ENCODE peak calls at places on chromosomes 16 and 17, in six cellular contexts. L is SK-N-SH, N is cardiac muscle cell, B is endothelial cell, S is GM13977, F is GM10248. Q is an unnamed sample.

GRCh38 chr17:41724476-41725030 is 9.9 kb downstream of the HAP1 start:
- DNase-seq in L (no peak), N (no peak), B (no peak), S (no peak), F (no peak), Q (no peak)

GRCh38 chr17:60036796-60037677 is 41.7 kb downstream of the HEATR6 start:
- DNase-seq in L (peak), N (peak), B (peak), S (peak), F (peak), Q (peak)

GRCh38 chr16:56192971-56193936 is 2.0 kb downstream of the GNAO1 start:
- DNase-seq in L (peak), N (no peak), B (no peak), S (no peak), F (no peak), Q (peak)

GRCh38 chr16:11204513-11205047 is 51.4 kb downstream of the SOCS1 start:
- DNase-seq in L (no peak), N (no peak), B (no peak), S (no peak), F (no peak), Q (no peak)

GRCh38 chr16:13961099-13961811 is 41.3 kb downstream of the ERCC4 start:
- DNase-seq in L (no peak), N (peak), B (no peak), S (no peak), F (no peak), Q (no peak)

GRCh38 chr16:57578521-57579360 is 36.3 kb downstream of the ADGRG5 start:
- DNase-seq in L (no peak), N (no peak), B (no peak), S (no peak), F (no peak), Q (no peak)

GRCh38 chr17:19347323-19348080 is 15.0 kb downstream of the B9D1 start:
- DNase-seq in L (no peak), N (no peak), B (no peak), S (no peak), F (no peak), Q (no peak)

GRCh38 chr17:38958756-38959155 is 8.4 kb downstream of the FBXO47 start:
- DNase-seq in L (no peak), N (peak), B (no peak), S (no peak), F (no peak), Q (no peak)

GRCh38 chr16:22291860-22292692 is 5.1 kb upstream of the POLR3E start:
- DNase-seq in L (no peak), N (peak), B (no peak), S (no peak), F (no peak), Q (no peak)

GRCh38 chr16:12829096-12829888 is 25.6 kb upstream of the CPPED1 start:
- DNase-seq in L (no peak), N (no peak), B (no peak), S (no peak), F (no peak), Q (no peak)

GRCh38 chr17:8326591-8327583 is 12.8 kb upstream of the ODF4 start:
- DNase-seq in L (peak), N (peak), B (peak), S (peak), F (peak), Q (peak)

GRCh38 chr16:16136588-16136987 is 86.7 kb downstream of the ABCC6 start:
- DNase-seq in L (no peak), N (no peak), B (no peak), S (no peak), F (no peak), Q (no peak)

GRCh38 chr17:386145-386876 is 33.7 kb upstream of the RPH3AL start:
- DNase-seq in L (peak), N (peak), B (peak), S (peak), F (peak), Q (peak)

GRCh38 chr16:81275795-81276194 is 37.3 kb downstream of the BCO1 start:
- DNase-seq in L (no peak), N (no peak), B (no peak), S (no peak), F (no peak), Q (no peak)

GRCh38 chr17:29039764-29040598 is 3.0 kb upstream of the PIPOX start:
- DNase-seq in L (no peak), N (peak), B (no peak), S (no peak), F (no peak), Q (no peak)

GRCh38 chr17:16073845-16074244 is 74.2 kb downstream of the TTC19 start:
- DNase-seq in L (no peak), N (no peak), B (no peak), S (no peak), F (no peak), Q (no peak)

GRCh38 chr17:16900288-16900882 is 71.5 kb downstream of the TNFRSF13B start:
- DNase-seq in L (no peak), N (no peak), B (no peak), S (no peak), F (no peak), Q (no peak)

GRCh38 chr17:55294042-55294751 is 29.4 kb downstream of the HLF start:
- DNase-seq in L (no peak), N (no peak), B (no peak), S (no peak), F (no peak), Q (no peak)

GRCh38 chr16:66070140-66070887 is 296.2 kb upstream of the CDH5 start:
- DNase-seq in L (no peak), N (peak), B (no peak), S (no peak), F (no peak), Q (no peak)

DNA sequence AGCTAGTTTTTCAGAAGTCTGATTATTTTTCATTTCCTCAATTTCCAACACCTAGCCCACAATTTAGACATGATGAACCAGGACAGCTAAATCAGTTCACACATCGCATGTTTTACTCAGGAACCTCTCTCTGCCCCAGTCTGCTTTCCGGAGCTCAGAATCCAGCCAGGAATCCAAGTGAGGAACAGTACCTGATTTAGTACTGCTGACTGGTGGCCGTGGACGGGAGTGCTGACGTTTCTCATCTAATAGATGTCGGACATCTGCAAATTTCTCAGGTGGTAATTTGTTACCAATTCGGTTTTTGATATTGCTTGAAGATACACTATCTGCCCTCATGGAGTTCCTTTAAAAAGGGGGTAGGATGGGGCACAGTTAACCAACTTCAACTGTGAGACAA is 14.9 kb upstream of the ITGAE start:
- DNase-seq in L (no peak), N (no peak), B (no peak), S (no peak), F (no peak), Q (no peak)
- TF ChIP-seq CTCF in L (no peak), N (no peak), B (no peak), S (no peak), F (no peak), Q (no peak)

GRCh38 chr17:67359960-67360817 is 6.2 kb downstream of the PSMD12 start:
- DNase-seq in L (peak), N (peak), B (peak), S (peak), F (no peak), Q (peak)
- TF ChIP-seq CTCF in L (peak), N (peak), B (no peak), S (no peak), F (peak), Q (peak)

DNA sequence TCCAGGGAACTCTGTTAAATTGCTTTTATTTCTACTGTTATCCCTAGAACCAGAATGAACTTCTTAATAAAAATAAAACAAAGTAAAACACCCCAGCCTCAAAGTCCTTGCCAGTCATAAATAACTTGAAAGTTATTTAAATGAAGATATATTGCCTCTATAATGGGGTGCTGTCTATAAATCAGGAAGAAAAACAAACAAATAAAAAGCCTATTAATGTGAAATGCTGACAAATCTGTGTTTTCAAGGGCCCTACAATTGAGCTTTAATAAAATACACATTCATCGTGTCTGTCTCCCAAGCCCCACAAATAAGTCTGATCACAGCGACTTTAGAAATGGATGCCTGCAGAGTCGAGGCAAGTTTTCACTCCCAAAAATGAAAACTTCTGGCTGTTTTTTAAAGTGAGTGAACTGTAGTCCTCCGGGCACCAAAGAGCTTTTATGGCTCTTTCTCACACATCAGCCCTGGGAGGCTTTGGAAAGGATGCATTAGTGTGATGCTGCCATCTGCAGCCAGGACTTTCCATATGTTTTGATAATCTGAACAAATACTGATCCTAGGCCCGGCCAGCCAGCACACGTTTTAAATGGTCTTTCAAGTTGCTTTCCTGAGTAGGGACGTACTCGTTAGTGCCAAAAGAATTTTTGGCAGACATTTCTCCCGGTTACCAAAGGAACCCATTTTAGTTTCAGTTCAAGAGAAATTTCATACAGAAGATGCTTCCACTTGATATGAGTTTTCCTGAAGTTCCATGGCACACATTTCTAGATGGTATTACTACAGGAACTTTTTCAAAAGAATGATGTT is 16.3 kb downstream of the NACA2 start:
- DNase-seq in L (peak), N (peak), B (peak), S (no peak), F (no peak), Q (peak)
- TF ChIP-seq CTCF in L (peak), N (peak), B (no peak), S (no peak), F (no peak), Q (peak)

DNA sequence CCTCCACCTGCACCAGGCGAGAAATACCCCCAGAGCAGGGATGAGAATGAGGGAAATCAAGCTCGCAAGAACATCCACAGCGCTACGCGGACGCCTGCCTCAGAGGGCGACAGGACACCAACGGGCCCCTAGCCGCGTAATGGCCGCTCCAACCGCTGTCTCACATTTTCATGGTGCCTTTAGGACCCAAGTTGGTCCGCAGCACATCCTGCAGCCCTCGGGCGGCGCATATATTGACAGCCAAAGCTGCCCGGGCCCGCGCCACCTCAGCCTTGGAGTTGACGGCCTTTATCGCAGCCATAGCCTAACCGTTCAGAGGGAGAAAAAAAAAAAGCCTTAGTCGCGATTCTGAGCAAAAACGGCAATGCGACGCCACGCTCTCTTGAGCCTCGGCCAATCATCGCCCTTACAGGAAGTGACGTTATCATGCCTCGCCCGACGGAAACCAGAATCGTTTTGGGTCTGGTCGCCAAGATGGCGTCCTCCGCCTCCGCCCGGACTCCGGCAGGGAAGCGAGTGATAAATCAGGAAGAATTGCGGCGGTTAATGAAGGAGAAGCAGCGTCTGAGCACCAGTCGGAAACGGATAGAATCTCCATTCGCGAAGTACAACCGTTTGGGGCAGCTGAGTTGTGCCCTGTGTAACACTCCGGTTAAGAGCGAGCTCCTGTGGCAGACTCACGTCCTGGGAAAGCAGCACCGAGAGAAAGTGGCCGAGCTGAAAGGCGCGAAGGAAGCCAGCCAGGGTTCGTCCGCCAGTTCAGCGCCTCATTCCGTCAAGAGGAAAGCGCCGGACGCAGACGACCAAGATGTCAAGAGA is at the start of the genes CCT6B and ZNF830:
- DNase-seq in L (peak), N (peak), B (peak), S (peak), F (peak), Q (peak)
- TF ChIP-seq CTCF in L (no peak), N (peak), B (no peak), S (no peak), F (no peak), Q (no peak)

GRCh38 chr17:72590382-72590781 is 469.6 kb downstream of the SOX9 start:
- DNase-seq in L (no peak), N (peak), B (no peak), S (no peak), F (no peak), Q (no peak)

GRCh38 chr17:72588961-72589360 is 468.1 kb downstream of the SOX9 start:
- DNase-seq in L (no peak), N (no peak), B (no peak), S (no peak), F (no peak), Q (peak)

GRCh38 chr17:72588561-72588960 is 467.7 kb downstream of the SOX9 start:
- DNase-seq in L (no peak), N (no peak), B (no peak), S (no peak), F (no peak), Q (no peak)

GRCh38 chr17:72587156-72587555 is 466.3 kb downstream of the SOX9 start:
- DNase-seq in L (no peak), N (no peak), B (no peak), S (no peak), F (no peak), Q (no peak)

DNA sequence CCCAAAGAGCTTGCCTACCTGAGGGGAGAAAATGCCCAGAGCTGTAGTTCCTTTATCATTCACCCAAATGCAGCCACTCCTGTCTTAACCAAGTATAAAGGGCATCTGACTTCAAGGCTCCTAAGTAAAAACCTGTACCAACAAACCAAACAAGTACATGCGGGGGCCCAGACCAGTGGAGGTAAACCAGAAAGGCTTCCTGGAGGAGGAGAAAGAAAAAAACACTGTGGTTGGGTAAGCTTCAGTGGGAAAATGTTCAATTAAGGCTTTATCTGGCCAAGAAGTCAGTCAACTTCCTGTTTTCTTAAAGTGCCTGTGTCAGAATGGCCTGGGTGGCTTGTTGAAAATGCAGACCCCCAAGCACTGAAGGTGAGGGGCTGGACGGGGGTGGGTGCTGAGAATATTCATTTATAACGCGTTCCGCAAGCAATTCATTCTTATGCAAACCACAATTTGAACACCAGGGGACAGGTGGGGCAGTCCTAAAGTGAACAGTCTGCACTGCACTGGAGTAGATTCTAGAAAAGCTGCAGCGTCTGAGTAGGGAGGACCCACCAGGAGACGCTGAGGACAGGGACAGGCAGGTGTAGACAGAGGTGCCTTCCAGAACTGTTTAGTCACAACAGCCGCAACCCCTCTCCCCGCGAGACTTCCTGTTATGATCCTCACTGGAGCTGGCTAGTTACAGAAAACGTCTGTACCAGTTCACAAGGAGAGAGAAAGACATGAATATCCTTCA is 467.1 kb downstream of the SOX9 start:
- DNase-seq in L (no peak), N (peak), B (no peak), S (no peak), F (no peak), Q (no peak)
- TF ChIP-seq CTCF in L (peak), N (peak), B (no peak), S (no peak), F (peak), Q (peak)

GRCh38 chr17:50961282-50962220 is 95.4 kb upstream of the TOB1 start:
- DNase-seq in L (no peak), N (no peak), B (no peak), S (no peak), F (no peak), Q (peak)
- TF ChIP-seq CTCF in L (no peak), N (no peak), B (no peak), S (no peak), F (no peak), Q (peak)

GRCh38 chr16:83214671-83215070 is 587.9 kb downstream of the CDH13 start:
- DNase-seq in L (no peak), N (peak), B (no peak), S (no peak), F (no peak), Q (no peak)

GRCh38 chr16:83215417-83216001 is 588.7 kb downstream of the CDH13 start:
- DNase-seq in L (peak), N (peak), B (peak), S (peak), F (peak), Q (peak)

GRCh38 chr16:83212301-83212841 is 585.6 kb downstream of the CDH13 start:
- DNase-seq in L (no peak), N (no peak), B (no peak), S (no peak), F (no peak), Q (no peak)

GRCh38 chr16:83206426-83206825 is 579.7 kb downstream of the CDH13 start:
- DNase-seq in L (no peak), N (peak), B (no peak), S (no peak), F (no peak), Q (no peak)

GRCh38 chr16:83211711-83212110 is 584.9 kb downstream of the CDH13 start:
- DNase-seq in L (no peak), N (peak), B (no peak), S (no peak), F (no peak), Q (no peak)
- TF ChIP-seq CTCF in L (no peak), N (no peak), B (no peak), S (no peak), F (no peak), Q (no peak)

GRCh38 chr16:89392881-89393730 is 97.3 kb downstream of the ANKRD11 start:
- DNase-seq in L (no peak), N (no peak), B (peak), S (no peak), F (no peak), Q (no peak)
- TF ChIP-seq CTCF in L (no peak), N (no peak), B (no peak), S (no peak), F (no peak), Q (no peak)

Q was measured in BE2C.